ENCODE peak calls at places on chromosomes 4 and X, in ten cellular contexts. Z is AG10803; A is RWPE1; F is CD8-positive, alpha-beta T cell; S is fibroblast of the aortic adventitia; K is ascending aorta; C is A549; N is glutamatergic neuron; T is AG09309; B is AG09319. H is an unnamed sample.

GRCh38 chr4:106502106-106502699 is 133.6 kb upstream of the GIMD1 start:
- DNase-seq in B (no peak), Z (peak), K (peak), F (peak), C (peak), S (peak), T (no peak), A (peak), N (peak), H (peak)

GRCh38 chr4:84631573-84631972 is 48.6 kb downstream of the CDS1 start:
- DNase-seq in T (peak), Z (no peak), N (no peak), F (no peak), S (peak), A (peak), K (no peak), C (no peak), B (no peak), H (no peak)

GRCh38 chr4:171981185-171981584 is 168.0 kb downstream of the GALNTL6 start:
- DNase-seq in F (no peak), N (no peak), S (no peak), T (no peak), C (no peak), A (no peak), K (no peak), Z (no peak), B (no peak), H (no peak)

GRCh38 chr4:1728061-1728980 is 7.0 kb downstream of the TACC3 start:
- DNase-seq in C (no peak), K (no peak), T (no peak), F (no peak), Z (no peak), N (no peak), A (no peak), B (no peak), S (no peak), H (no peak)

GRCh38 chr4:140300271-140300970 is 73.0 kb upstream of the SCOC start:
- DNase-seq in N (no peak), S (peak), B (peak), A (peak), T (peak), C (peak), K (no peak), F (no peak), Z (peak), H (no peak)

GRCh38 chrX:119266364-119266995 is 30.4 kb downstream of the PGRMC1 start:
- DNase-seq in S (peak), T (no peak), F (peak), K (no peak), B (no peak), N (no peak), C (peak), Z (peak), A (peak), H (peak)

GRCh38 chr4:23999714-24000113 is 109.9 kb upstream of the PPARGC1A start:
- DNase-seq in F (no peak), B (no peak), T (no peak), S (no peak), Z (no peak), C (no peak), A (peak), N (no peak), K (no peak), H (no peak)

GRCh38 chr4:43864616-43865146 is 583.9 kb downstream of the KCTD8 start:
- DNase-seq in K (no peak), A (no peak), S (no peak), C (no peak), Z (no peak), F (no peak), N (no peak), B (no peak), T (no peak), H (no peak)

GRCh38 chrX:10633722-10634121 is 13.3 kb upstream of the MID1 start:
- DNase-seq in C (peak), A (peak), F (no peak), N (peak), S (peak), K (peak), Z (peak), B (peak), T (no peak), H (no peak)

GRCh38 chr4:151304755-151305154 is 20.6 kb downstream of the SH3D19 start:
- DNase-seq in S (no peak), F (no peak), C (peak), Z (no peak), N (no peak), B (no peak), T (no peak), K (no peak), A (no peak), H (no peak)

GRCh38 chr4:54165438-54165837 is 63.7 kb upstream of the PDGFRA start:
- DNase-seq in B (peak), N (no peak), S (peak), K (no peak), A (peak), Z (peak), C (no peak), F (no peak), T (peak), H (no peak)

GRCh38 chr4:54513231-54513630 is 144.5 kb upstream of the KIT start:
- DNase-seq in B (peak), Z (peak), S (peak), T (peak), F (no peak), C (no peak), K (no peak), A (peak), N (no peak), H (no peak)

GRCh38 chr4:16686195-16686594 is 212.2 kb downstream of the LDB2 start:
- DNase-seq in S (peak), Z (peak), K (no peak), C (no peak), A (no peak), N (no peak), F (no peak), B (peak), T (peak), H (no peak)

GRCh38 chr4:11843340-11843739 is 414.6 kb upstream of the HS3ST1 start:
- DNase-seq in N (no peak), S (no peak), A (no peak), T (no peak), F (no peak), Z (no peak), C (no peak), K (no peak), B (no peak), H (no peak)

DNA sequence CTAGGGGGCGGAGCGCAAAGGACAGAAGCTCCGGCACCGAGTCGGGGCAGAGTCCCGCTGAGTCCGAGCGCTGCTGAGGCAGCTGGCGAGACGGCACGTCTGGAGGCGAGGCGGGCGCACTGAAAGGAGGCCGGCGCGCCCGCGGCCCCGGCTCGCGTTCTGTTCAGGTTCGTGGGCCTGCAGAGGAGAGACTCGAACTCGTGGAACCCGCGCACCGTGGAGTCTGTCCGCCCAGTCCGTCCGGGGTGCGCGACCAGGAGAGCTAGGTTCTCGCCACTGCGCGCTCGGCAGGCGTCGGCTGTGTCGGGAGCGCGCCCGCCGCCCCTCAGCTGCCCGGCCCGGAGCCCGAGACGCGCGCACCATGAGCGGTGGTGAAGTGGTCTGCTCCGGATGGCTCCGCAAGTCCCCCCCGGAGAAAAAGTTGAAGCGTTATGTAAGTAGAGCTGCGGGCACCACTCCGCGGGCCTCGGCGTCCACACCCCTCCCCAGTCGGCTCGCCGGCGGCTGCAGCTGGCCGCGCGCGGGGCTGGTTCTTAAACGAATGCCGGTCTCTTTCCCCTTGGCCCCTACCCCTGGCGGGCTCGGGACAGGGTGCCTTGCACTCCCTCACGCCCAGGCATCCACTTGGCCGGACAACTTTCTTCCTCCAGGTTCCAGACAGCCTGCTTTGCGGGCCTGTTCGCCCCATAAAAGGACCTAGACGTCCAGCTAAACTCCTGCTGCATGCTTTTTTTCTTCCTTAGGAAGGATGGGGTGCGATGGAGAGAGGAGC is at the start of gene GAB1:
- DNase-seq in B (no peak), T (no peak), K (peak), Z (peak), C (peak), N (peak), A (peak), F (peak), S (peak), H (peak)
- TF ChIP-seq CTCF in B (no peak), T (peak), K (no peak), Z (peak), C (no peak), N (no peak), A (no peak), F (no peak), S (no peak), H (no peak)

DNA sequence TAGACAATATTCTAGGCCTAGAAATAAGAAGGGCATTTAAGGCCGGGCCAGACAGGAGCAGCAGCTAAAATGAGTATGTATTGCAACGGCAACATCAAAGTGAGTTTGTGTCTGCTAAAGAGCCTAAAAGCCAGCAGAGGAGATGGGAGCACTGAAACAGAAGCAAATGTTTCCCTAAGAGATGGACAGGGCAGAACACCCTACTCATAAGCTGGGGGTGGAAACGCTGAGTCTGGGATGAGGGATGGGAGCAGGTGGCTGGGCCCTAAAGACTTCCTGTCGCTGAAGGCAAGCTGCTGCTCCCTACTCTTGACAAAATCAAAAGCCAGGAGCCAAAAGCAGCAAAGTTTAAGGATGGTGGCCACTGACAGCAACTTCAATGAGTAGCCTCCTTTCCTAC is 40.5 kb upstream of the NAP1L5 start:
- DNase-seq in S (no peak), F (no peak), A (no peak), B (no peak), Z (no peak), T (no peak), C (no peak), K (no peak), N (no peak), H (no peak)
- TF ChIP-seq CTCF in S (no peak), F (no peak), A (no peak), B (no peak), Z (no peak), T (no peak), C (no peak), K (no peak), N (no peak), H (no peak)

DNA sequence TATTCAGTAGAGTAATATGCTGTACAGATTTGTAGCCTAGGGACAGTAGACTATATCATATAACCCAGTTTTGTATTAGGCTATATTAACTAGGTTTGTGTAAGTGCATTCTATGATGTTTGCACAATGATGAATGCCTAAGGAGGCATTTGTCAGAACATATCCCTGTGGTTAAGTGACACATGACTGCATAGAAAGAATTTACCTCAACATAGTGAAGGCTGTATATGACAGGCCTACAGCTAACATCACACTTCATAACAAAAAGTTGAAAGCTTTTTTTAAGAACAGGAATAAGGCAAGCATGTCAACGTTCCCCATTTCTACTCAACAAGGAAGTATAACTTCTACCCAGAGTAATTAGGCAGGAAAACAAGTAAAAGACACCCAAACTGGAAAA is 165.9 kb upstream of the NDST4 start:
- DNase-seq in N (no peak), T (no peak), K (no peak), Z (no peak), A (peak), S (no peak), F (no peak), B (no peak), C (no peak), H (no peak)
- TF ChIP-seq CTCF in N (no peak), T (no peak), K (no peak), Z (no peak), A (no peak), S (no peak), F (no peak), B (no peak), C (no peak), H (no peak)

GRCh38 chr4:102620697-102621497 is 119.7 kb downstream of the NFKB1 start:
- DNase-seq in F (no peak), N (no peak), C (peak), T (peak), K (no peak), B (peak), S (peak), Z (peak), A (peak), H (no peak)

GRCh38 chr4:102625232-102625930 is 124.2 kb downstream of the NFKB1 start:
- DNase-seq in N (no peak), C (peak), K (no peak), T (no peak), S (peak), A (no peak), B (peak), Z (peak), F (peak), H (no peak)

GRCh38 chr4:102627831-102628523 is 126.8 kb downstream of the NFKB1 start:
- DNase-seq in C (peak), T (peak), N (no peak), S (peak), B (no peak), F (no peak), Z (no peak), A (peak), K (no peak), H (no peak)

DNA sequence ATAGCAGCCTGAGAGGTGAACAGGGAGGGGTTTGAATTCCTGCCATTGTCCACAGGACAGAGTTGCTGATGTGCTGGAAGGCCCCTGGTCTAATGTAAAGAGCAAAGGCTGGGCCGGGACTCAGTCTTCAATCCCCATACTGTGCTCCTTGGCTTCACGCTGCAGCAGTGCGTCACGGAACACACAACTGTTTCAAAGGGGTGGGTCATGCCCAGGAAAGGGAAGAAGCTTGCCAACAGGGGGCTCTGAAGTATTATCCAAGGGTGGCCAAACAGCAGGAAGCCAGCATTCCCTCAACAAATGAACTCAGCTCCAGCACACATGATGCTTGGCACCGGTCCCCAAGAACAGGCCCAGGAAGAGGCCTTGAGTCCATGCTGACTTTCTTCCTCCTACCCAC is 122.5 kb downstream of the NFKB1 start:
- DNase-seq in B (no peak), T (no peak), N (no peak), A (no peak), K (no peak), F (no peak), C (peak), S (peak), Z (peak), H (no peak)
- TF ChIP-seq CTCF in B (no peak), T (peak), N (no peak), A (no peak), K (no peak), F (no peak), C (peak), S (peak), Z (peak), H (no peak)

DNA sequence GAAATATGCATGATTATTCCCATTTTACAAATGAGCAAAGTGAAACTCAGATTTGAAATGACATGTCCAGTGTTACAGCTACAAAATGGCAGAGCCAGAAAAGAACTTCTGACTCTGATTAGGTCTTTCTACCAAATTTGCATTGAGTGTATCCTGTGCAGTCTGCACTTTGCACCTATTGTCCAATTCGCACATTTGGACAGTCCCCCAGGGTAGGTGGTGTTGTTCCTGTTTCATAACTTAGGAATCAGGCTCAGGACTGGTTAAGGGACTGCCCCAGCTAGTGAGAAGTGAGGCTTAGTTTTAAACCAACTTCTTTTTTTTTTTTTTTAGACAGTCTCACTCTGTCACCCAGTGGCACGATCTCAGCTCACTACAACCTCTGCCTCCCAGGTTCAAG is 137.9 kb upstream of the NALF2 start:
- DNase-seq in A (no peak), S (no peak), F (no peak), Z (no peak), K (no peak), B (no peak), N (no peak), C (no peak), T (no peak), H (no peak)
- TF ChIP-seq CTCF in A (no peak), S (no peak), F (no peak), Z (no peak), K (no peak), B (no peak), N (no peak), C (no peak), T (no peak), H (no peak)

GRCh38 chrX:110267874-110268273 is 50.0 kb downstream of the AMMECR1 start:
- DNase-seq in A (no peak), S (no peak), Z (no peak), F (no peak), B (no peak), C (no peak), K (no peak), T (no peak), N (no peak), H (no peak)

GRCh38 chrX:110265624-110266023 is 52.3 kb downstream of the AMMECR1 start:
- DNase-seq in C (no peak), N (no peak), S (no peak), K (no peak), T (no peak), Z (no peak), A (no peak), B (no peak), F (no peak), H (no peak)

GRCh38 chrX:110268395-110268794 is 49.5 kb downstream of the AMMECR1 start:
- DNase-seq in T (no peak), C (no peak), B (no peak), N (no peak), A (no peak), Z (no peak), K (no peak), F (no peak), S (no peak), H (no peak)

DNA sequence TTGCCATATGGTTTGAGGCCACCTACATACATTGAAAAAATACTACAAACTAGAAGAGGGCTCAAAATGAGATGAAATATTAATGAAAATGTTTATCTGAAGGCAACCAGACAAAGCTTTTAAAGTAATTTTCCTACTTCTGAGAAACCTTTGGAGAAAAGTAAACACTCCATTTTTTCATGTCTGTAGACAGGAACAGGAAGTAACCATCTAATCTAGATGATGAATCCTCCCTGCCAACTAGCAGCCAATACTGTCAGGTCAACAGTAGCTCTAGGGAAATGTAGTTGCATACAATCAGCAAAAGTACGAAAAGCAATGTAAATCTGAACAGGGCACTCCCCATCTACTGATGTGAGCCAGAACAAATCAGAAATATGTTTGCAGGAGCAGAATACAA is 49.0 kb downstream of the AMMECR1 start:
- DNase-seq in S (no peak), F (no peak), Z (no peak), K (no peak), B (no peak), A (no peak), T (no peak), N (no peak), C (no peak), H (no peak)
- TF ChIP-seq CTCF in S (no peak), F (no peak), Z (no peak), K (no peak), B (no peak), A (no peak), T (no peak), N (no peak), C (no peak), H (no peak)

GRCh38 chrX:86066998-86067397 is 19.6 kb upstream of the CHM start:
- DNase-seq in N (no peak), K (no peak), A (no peak), S (no peak), B (no peak), T (no peak), C (peak), Z (no peak), F (no peak), H (no peak)
- TF ChIP-seq CTCF in N (no peak), K (no peak), A (no peak), S (no peak), B (no peak), T (no peak), C (no peak), Z (no peak), F (no peak), H (no peak)

H was measured in nephron progenitor cell.